ENCODE peak calls at places on chromosomes 7 and 10, in ten cellular contexts. M, D, R, V, H, S, T, W, F and E are unnamed samples.

GRCh38 chr10:70619271-70620019 is 16.9 kb upstream of the PRF1 start:
- DNase-seq in M (peak), D (no peak), R (no peak), V (peak), H (no peak), S (no peak), T (no peak), W (no peak), F (no peak), E (no peak)

GRCh38 chr7:157676001-157676400 is 339.2 kb downstream of the DNAJB6 start:
- DNase-seq in M (no peak), D (no peak), R (no peak), V (no peak), H (peak), S (peak), T (no peak), W (no peak), F (no peak), E (peak)

GRCh38 chr10:3523309-3524050 is 261.5 kb downstream of the KLF6 start:
- DNase-seq in M (no peak), D (no peak), R (no peak), V (no peak), H (no peak), S (no peak), T (no peak), W (no peak), F (no peak), E (no peak)

GRCh38 chr10:77602231-77602912 is 35.2 kb downstream of the KCNMA1 start:
- DNase-seq in M (no peak), D (no peak), R (no peak), V (no peak), H (peak), S (no peak), T (no peak), W (no peak), F (no peak), E (no peak)

GRCh38 chr7:20170626-20171025 is 46.6 kb downstream of the MACC1 start:
- DNase-seq in M (no peak), D (no peak), R (no peak), V (peak), H (no peak), S (no peak), T (no peak), W (no peak), F (no peak), E (no peak)

GRCh38 chr7:37320840-37321468 is 127.7 kb downstream of the ELMO1 start:
- DNase-seq in M (no peak), D (no peak), R (no peak), V (no peak), H (no peak), S (no peak), T (no peak), W (no peak), F (no peak), E (no peak)

GRCh38 chr10:101267336-101267735 is 38.1 kb upstream of the LBX1 start:
- DNase-seq in M (no peak), D (no peak), R (no peak), V (no peak), H (no peak), S (no peak), T (no peak), W (no peak), F (no peak), E (no peak)

GRCh38 chr7:46168671-46169383 is 247.8 kb upstream of the IGFBP3 start:
- DNase-seq in M (no peak), D (no peak), R (no peak), V (no peak), H (no peak), S (no peak), T (no peak), W (no peak), F (no peak), E (no peak)

GRCh38 chr7:142885311-142886230 is at the start of gene TRPV6:
- DNase-seq in M (no peak), D (no peak), R (no peak), V (no peak), H (no peak), S (peak), T (no peak), W (peak), F (no peak), E (no peak)

GRCh38 chr10:80536361-80536835 is 1.3 kb upstream of the SH2D4B start:
- DNase-seq in M (no peak), D (no peak), R (no peak), V (no peak), H (no peak), S (peak), T (no peak), W (no peak), F (no peak), E (peak)

GRCh38 chr7:24401628-24402593 is 117.9 kb downstream of the NPY start:
- DNase-seq in M (peak), D (peak), R (no peak), V (no peak), H (no peak), S (no peak), T (no peak), W (no peak), F (no peak), E (no peak)

GRCh38 chr10:122348512-122348911 is 26.0 kb upstream of the PLEKHA1 start:
- DNase-seq in M (no peak), D (no peak), R (no peak), V (no peak), H (no peak), S (no peak), T (no peak), W (peak), F (no peak), E (no peak)

GRCh38 chr7:137151056-137151731 is 192.3 kb downstream of the PTN start:
- DNase-seq in M (no peak), D (no peak), R (no peak), V (no peak), H (no peak), S (no peak), T (no peak), W (no peak), F (no peak), E (no peak)

GRCh38 chr10:117249493-117250093 is 8.7 kb downstream of the SLC18A2 start:
- DNase-seq in M (no peak), D (no peak), R (no peak), V (no peak), H (no peak), S (no peak), T (no peak), W (no peak), F (no peak), E (no peak)

GRCh38 chr10:62454696-62455451 is 80.7 kb downstream of the ZNF365 start:
- DNase-seq in M (no peak), D (no peak), R (peak), V (peak), H (peak), S (no peak), T (no peak), W (no peak), F (no peak), E (no peak)

GRCh38 chr7:19991936-19992335 is 218.5 kb upstream of the TMEM196 start:
- DNase-seq in M (no peak), D (no peak), R (no peak), V (no peak), H (no peak), S (no peak), T (no peak), W (no peak), F (no peak), E (no peak)

GRCh38 chr7:100087055-100087750 is 1.6 kb upstream of the COPS6 start:
- DNase-seq in M (no peak), D (peak), R (no peak), V (peak), H (no peak), S (no peak), T (no peak), W (no peak), F (no peak), E (no peak)